ENCODE peak calls at places on chromosome 22, in four cellular contexts. K, M, N and R are unnamed samples.
A peak's percentile ranks its signal among the peaks of the same experiment; 100 is the strongest.

GRCh38 chr22:24953294-24954113 is 988 bp downstream of the KIAA1671 start:
- DNase-seq in K (no peak), M (no peak), N (no peak), R (no peak)

GRCh38 chr22:27972732-27973698 is 54.0 kb upstream of the PITPNB start:
- DNase-seq in K (no peak), M (no peak), N (no peak), R (no peak)

GRCh38 chr22:23248583-23248982 is 68.3 kb downstream of the BCR start:
- DNase-seq in K (no peak), M (no peak), N (no peak), R (no peak)

GRCh38 chr22:36759481-36760159 is 16.3 kb downstream of the IFT27 start:
- DNase-seq in K (no peak), M (no peak), N (no peak), R (no peak)

GRCh38 chr22:46049726-46050450 is 72.9 kb upstream of the WNT7B start:
- DNase-seq in K (no peak), M (no peak), N (no peak), R (peak; percentile 36)

GRCh38 chr22:31881867-31882266 is 62.5 kb upstream of the YWHAH start:
- DNase-seq in K (no peak), M (no peak), N (no peak), R (no peak)

GRCh38 chr22:22771696-22772377 is 115.8 kb upstream of the IGLL5 start:
- DNase-seq in K (no peak), M (no peak), N (no peak), R (no peak)

GRCh38 chr22:49077586-49077985 is 750.1 kb downstream of the BRD1 start:
- DNase-seq in K (no peak), M (no peak), N (no peak), R (peak; percentile 47)

GRCh38 chr22:22386602-22387385 is 121.7 kb downstream of the ZNF280B start:
- DNase-seq in K (no peak), M (no peak), N (no peak), R (no peak)

GRCh38 chr22:23834830-23835772 is 3.7 kb downstream of the DERL3 start:
- DNase-seq in K (peak; percentile 50), M (no peak), N (no peak), R (peak; percentile 60)

GRCh38 chr22:29309332-29310064 is 3.0 kb downstream of the GAS2L1 start:
- DNase-seq in K (no peak), M (no peak), N (no peak), R (peak; percentile 58)

GRCh38 chr22:23772315-23773246 is at the start of gene MMP11:
- DNase-seq in K (peak; percentile 15), M (peak; percentile 70), N (peak; percentile 54), R (peak; percentile 82)

GRCh38 chr22:26927841-26928240 is 270.5 kb downstream of the MIAT start:
- DNase-seq in K (no peak), M (no peak), N (no peak), R (no peak)

GRCh38 chr22:21444701-21445436 is 22.3 kb upstream of the TMEM191C start:
- DNase-seq in K (no peak), M (no peak), N (no peak), R (peak; percentile 52)

GRCh38 chr22:35480143-35480542 is 60.5 kb upstream of the RASD2 start:
- DNase-seq in K (no peak), M (no peak), N (no peak), R (no peak)

GRCh38 chr22:47408409-47408808 is 646.0 kb downstream of the TBC1D22A start:
- DNase-seq in K (no peak), M (no peak), N (no peak), R (peak; percentile 24)

GRCh38 chr22:44143596-44143995 is 37.1 kb upstream of the PARVG start:
- DNase-seq in K (no peak), M (no peak), N (no peak), R (no peak)

GRCh38 chr22:20641198-20641892 is 132.6 kb upstream of the SERPIND1 start:
- DNase-seq in K (no peak), M (no peak), N (no peak), R (peak; percentile 53)

GRCh38 chr22:39173050-39173706 is 20.7 kb upstream of the CBX7 start:
- DNase-seq in K (no peak), M (peak; percentile 17), N (no peak), R (peak; percentile 41)

GRCh38 chr22:41360126-41360525 is 21.6 kb upstream of the TEF start:
- DNase-seq in K (no peak), M (no peak), N (no peak), R (no peak)

GRCh38 chr22:40423882-40424640 is 53.7 kb downstream of the SGSM3 start:
- DNase-seq in K (no peak), M (no peak), N (no peak), R (no peak)

GRCh38 chr22:19231986-19232385 is 53.5 kb upstream of the SLC25A1 start:
- DNase-seq in K (no peak), M (no peak), N (no peak), R (no peak)

GRCh38 chr22:38863531-38864131 is 8.4 kb downstream of the CBX6 start:
- DNase-seq in K (no peak), M (peak; percentile 23), N (no peak), R (peak; percentile 61)

GRCh38 chr22:31230871-31231621 is 18.9 kb downstream of the LIMK2 start:
- DNase-seq in K (peak; percentile 24), M (no peak), N (no peak), R (peak; percentile 79)

GRCh38 chr22:43537019-43537585 is 125.3 kb downstream of the MPPED1 start:
- DNase-seq in K (no peak), M (no peak), N (no peak), R (no peak)

GRCh38 chr22:37068859-37069258 is 17.3 kb downstream of the KCTD17 start:
- DNase-seq in K (no peak), M (no peak), N (no peak), R (no peak)

GRCh38 chr22:33555814-33556522 is 364.3 kb downstream of the LARGE1 start:
- DNase-seq in K (no peak), M (no peak), N (no peak), R (no peak)

GRCh38 chr22:28714043-28714442 is 27.6 kb downstream of the CHEK2 start:
- DNase-seq in K (no peak), M (no peak), N (no peak), R (no peak)

GRCh38 chr22:38172016-38172431 is 9.6 kb downstream of the PLA2G6 start:
- DNase-seq in K (no peak), M (no peak), N (no peak), R (no peak)

GRCh38 chr22:33038131-33038772 is 19.9 kb downstream of the SYN3 start:
- DNase-seq in K (no peak), M (no peak), N (no peak), R (no peak)

GRCh38 chr22:38868886-38869381 is 3.1 kb downstream of the CBX6 start:
- DNase-seq in K (peak; percentile 41), M (peak; percentile 95), N (peak; percentile 57), R (peak; percentile 95)

GRCh38 chr22:49685116-49685515 is 142.6 kb downstream of the BRD1 start:
- DNase-seq in K (no peak), M (no peak), N (no peak), R (peak; percentile 25)

GRCh38 chr22:40325315-40325714 is 21.0 kb upstream of the ADSL start:
- DNase-seq in K (no peak), M (peak; percentile 76), N (no peak), R (peak; percentile 85)

GRCh38 chr22:39219071-39220050 is 25.4 kb downstream of the PDGFB start:
- DNase-seq in K (no peak), M (peak; percentile 15), N (no peak), R (peak; percentile 44)